ENCODE peak calls at places on chromosomes 16 and 17, in seven cellular contexts. Q is NCI-H1105 treated with DMSO at 0.1 percent for 48 hours, N is astrocyte of the cerebellum, U is Calu3, A is T-helper 2 cell, K is LoVo, H is fibroblast of pulmonary artery. Y is an unnamed sample.

GRCh38 chr16:81324808-81325207 is 10.0 kb downstream of the GAN start:
- DNase-seq in H (no peak), N (no peak), K (no peak), U (no peak), A (no peak), Q (no peak), Y (no peak)

GRCh38 chr16:77514500-77515225 is 79.8 kb upstream of the ADAMTS18 start:
- DNase-seq in Q (no peak), H (no peak), K (no peak), U (no peak), A (no peak), N (no peak), Y (no peak)

GRCh38 chr17:41773190-41773588 is 13.3 kb downstream of the JUP start:
- DNase-seq in U (peak), N (peak), H (peak), K (peak), Q (no peak), A (no peak), Y (no peak)

GRCh38 chr17:82443465-82444283 is 6.9 kb downstream of the CYBC1 start:
- DNase-seq in N (peak), A (no peak), K (no peak), U (no peak), H (no peak), Q (no peak), Y (no peak)

GRCh38 chr17:33469911-33470310 is 176.8 kb upstream of the ASIC2 start:
- DNase-seq in Q (no peak), H (peak), K (no peak), N (peak), A (no peak), U (no peak), Y (no peak)

GRCh38 chr16:84790291-84790690 is 29.5 kb upstream of the CRISPLD2 start:
- DNase-seq in U (no peak), Q (no peak), A (no peak), K (no peak), N (no peak), H (no peak), Y (no peak)

GRCh38 chr17:44210342-44211192 is 8.9 kb downstream of the UBTF start:
- DNase-seq in H (peak), K (no peak), A (peak), Q (peak), U (no peak), N (peak), Y (peak)

GRCh38 chr17:81550830-81551457 is 1.2 kb downstream of the FAAP100 start:
- DNase-seq in Q (no peak), K (no peak), A (no peak), N (no peak), U (no peak), H (no peak), Y (no peak)

GRCh38 chr16:12089492-12090161 is 113.1 kb downstream of the SNX29 start:
- DNase-seq in N (no peak), Q (no peak), K (no peak), A (peak), U (peak), H (peak), Y (no peak)

GRCh38 chr16:66472961-66473610 is 46.0 kb downstream of the BEAN1 start:
- DNase-seq in A (no peak), K (no peak), H (no peak), N (no peak), Q (no peak), U (no peak), Y (no peak)

GRCh38 chr17:45225964-45226530 is 4.4 kb downstream of the FMNL1 start:
- DNase-seq in A (peak), U (no peak), K (no peak), N (no peak), H (no peak), Q (no peak), Y (peak)

GRCh38 chr16:85461814-85462404 is 151.2 kb upstream of the GSE1 start:
- DNase-seq in H (peak), N (no peak), Q (peak), A (no peak), U (no peak), K (no peak), Y (no peak)

GRCh38 chr17:76569607-76570279 is 15.9 kb downstream of the ST6GALNAC2 start:
- DNase-seq in H (no peak), N (no peak), A (no peak), K (no peak), U (peak), Q (no peak), Y (peak)

GRCh38 chr17:66791337-66791736 is 43.6 kb upstream of the CACNG5 start:
- DNase-seq in H (no peak), U (no peak), Q (no peak), A (no peak), N (no peak), K (no peak), Y (peak)

GRCh38 chr16:50269061-50269705 is 2.8 kb downstream of the ADCY7 start:
- DNase-seq in N (no peak), Q (no peak), K (no peak), H (no peak), U (no peak), A (no peak), Y (no peak)

GRCh38 chr16:55283776-55284717 is 40.0 kb upstream of the IRX6 start:
- DNase-seq in A (no peak), H (no peak), K (no peak), N (no peak), Q (peak), U (no peak), Y (no peak)

GRCh38 chr17:41363881-41364280 is 5.7 kb downstream of the KRT33B start:
- DNase-seq in H (no peak), K (no peak), U (no peak), A (no peak), N (no peak), Q (no peak), Y (no peak)

GRCh38 chr17:10772425-10773380 is 31.2 kb downstream of the TMEM238L start:
- DNase-seq in A (peak), K (no peak), N (no peak), U (peak), Q (no peak), H (peak), Y (no peak)

GRCh38 chr17:52105601-52106000 is 52.9 kb downstream of the CA10 start:
- DNase-seq in U (no peak), K (no peak), N (no peak), A (peak), Q (no peak), H (no peak), Y (no peak)

GRCh38 chr17:83012873-83013778 is 66.3 kb upstream of the METRNL start:
- DNase-seq in H (peak), Q (no peak), A (no peak), K (no peak), N (peak), U (no peak), Y (no peak)

GRCh38 chr16:27780468-27781194 is 230.7 kb downstream of the KATNIP start:
- DNase-seq in H (no peak), U (no peak), A (no peak), N (no peak), Q (no peak), K (no peak), Y (no peak)

GRCh38 chr17:43020789-43021738 is 1.1 kb downstream of the VAT1 start:
- DNase-seq in Q (peak), K (peak), H (peak), U (peak), N (no peak), A (peak), Y (peak)

GRCh38 chr16:89188064-89188441 is 12.3 kb downstream of the SLC22A31 start:
- DNase-seq in N (no peak), H (no peak), Q (no peak), K (no peak), A (no peak), U (no peak), Y (no peak)

GRCh38 chr17:41736983-41737679 is 2.7 kb upstream of the HAP1 start:
- DNase-seq in N (no peak), H (no peak), K (no peak), U (no peak), Q (no peak), A (peak), Y (no peak)

GRCh38 chr17:74158761-74159160 is 44.7 kb upstream of the RPL38 start:
- DNase-seq in U (no peak), N (no peak), A (no peak), K (no peak), Q (no peak), H (no peak), Y (no peak)

GRCh38 chr17:42287305-42288077 is 807 bp upstream of the STAT5A start:
- DNase-seq in H (no peak), N (no peak), U (no peak), Q (no peak), K (no peak), A (peak), Y (no peak)

GRCh38 chr17:75693500-75694481 is 26.7 kb downstream of the SAP30BP start:
- DNase-seq in K (peak), H (peak), A (no peak), N (peak), Q (peak), U (peak), Y (peak)

GRCh38 chr16:632486-633335 is 1.9 kb downstream of the WFIKKN1 start:
- DNase-seq in H (no peak), A (no peak), N (no peak), U (no peak), K (no peak), Q (no peak), Y (no peak)

GRCh38 chr16:66471696-66472393 is 44.8 kb downstream of the BEAN1 start:
- DNase-seq in K (no peak), Q (no peak), U (no peak), A (no peak), H (no peak), N (no peak), Y (no peak)

GRCh38 chr17:78645421-78646295 is 68.5 kb upstream of the DNAH17 start:
- DNase-seq in K (no peak), A (peak), U (peak), H (peak), Q (no peak), N (no peak), Y (no peak)

Y was measured in hippocampal formation.